ENCODE peak calls at places on chromosomes 4 and X, in ten cellular contexts. One of them, this sample, is unnamed.
A peak's percentile ranks its signal among the peaks of the same experiment; 100 is the strongest.

GRCh38 chr4:27084685-27085356 is 224.2 kb downstream of the STIM2 start:
- DNase-seq in left lung: peak; percentile 81
- DNase-seq in aorta: peak; percentile 80
- DNase-seq in fibroblast of lung: peak; percentile 26
- DNase-seq in breast epithelium: no peak
- DNase-seq in SJSA1: no peak
- DNase-seq in stomach: peak; percentile 53
- DNase-seq in transverse colon: peak; percentile 13
- DNase-seq in CD8-positive, alpha-beta T cell: no peak
- DNase-seq in brain microvascular endothelial cell: peak; percentile 9
- DNase-seq in this sample: peak; percentile 51

GRCh38 chr4:38669233-38669632 is 5.2 kb downstream of the KLF3 start:
- DNase-seq in fibroblast of lung: no peak
- DNase-seq in left lung: no peak
- DNase-seq in SJSA1: no peak
- DNase-seq in transverse colon: no peak
- DNase-seq in CD8-positive, alpha-beta T cell: no peak
- DNase-seq in aorta: no peak
- DNase-seq in brain microvascular endothelial cell: peak; percentile 77
- DNase-seq in breast epithelium: no peak
- DNase-seq in stomach: no peak
- DNase-seq in this sample: no peak

GRCh38 chr4:17613761-17614415 is 553 bp upstream of the MED28 start:
- DNase-seq in aorta: no peak
- DNase-seq in brain microvascular endothelial cell: peak; percentile 64
- DNase-seq in left lung: no peak
- DNase-seq in CD8-positive, alpha-beta T cell: no peak
- DNase-seq in fibroblast of lung: peak; percentile 72
- DNase-seq in breast epithelium: no peak
- DNase-seq in stomach: no peak
- DNase-seq in SJSA1: peak; percentile 78
- DNase-seq in transverse colon: no peak
- DNase-seq in this sample: no peak

GRCh38 chr4:144547678-144548298 is 98.2 kb upstream of the HHIP start:
- DNase-seq in brain microvascular endothelial cell: no peak
- DNase-seq in aorta: no peak
- DNase-seq in fibroblast of lung: no peak
- DNase-seq in transverse colon: no peak
- DNase-seq in breast epithelium: no peak
- DNase-seq in left lung: no peak
- DNase-seq in SJSA1: no peak
- DNase-seq in stomach: no peak
- DNase-seq in CD8-positive, alpha-beta T cell: no peak
- DNase-seq in this sample: no peak

GRCh38 chr4:88792821-88793220 is 95.2 kb upstream of the NAP1L5 start:
- DNase-seq in fibroblast of lung: no peak
- DNase-seq in CD8-positive, alpha-beta T cell: no peak
- DNase-seq in stomach: no peak
- DNase-seq in aorta: no peak
- DNase-seq in SJSA1: no peak
- DNase-seq in breast epithelium: no peak
- DNase-seq in transverse colon: no peak
- DNase-seq in left lung: no peak
- DNase-seq in brain microvascular endothelial cell: peak; percentile 36
- DNase-seq in this sample: no peak

GRCh38 chr4:43331226-43332078 is 438.9 kb downstream of the GRXCR1 start:
- DNase-seq in transverse colon: no peak
- DNase-seq in aorta: no peak
- DNase-seq in left lung: no peak
- DNase-seq in SJSA1: no peak
- DNase-seq in brain microvascular endothelial cell: peak; percentile 7
- DNase-seq in CD8-positive, alpha-beta T cell: no peak
- DNase-seq in stomach: no peak
- DNase-seq in fibroblast of lung: peak; percentile 68
- DNase-seq in breast epithelium: no peak
- DNase-seq in this sample: no peak

GRCh38 chr4:72971572-72971971 is 97.9 kb downstream of the COX18 start:
- DNase-seq in breast epithelium: no peak
- DNase-seq in transverse colon: no peak
- DNase-seq in left lung: no peak
- DNase-seq in aorta: no peak
- DNase-seq in CD8-positive, alpha-beta T cell: no peak
- DNase-seq in fibroblast of lung: peak; percentile 54
- DNase-seq in brain microvascular endothelial cell: peak; percentile 95
- DNase-seq in SJSA1: peak; percentile 79
- DNase-seq in stomach: no peak
- DNase-seq in this sample: no peak

GRCh38 chr4:659851-660250 is 14.2 kb downstream of the ATP5ME start:
- DNase-seq in breast epithelium: no peak
- DNase-seq in SJSA1: no peak
- DNase-seq in brain microvascular endothelial cell: no peak
- DNase-seq in transverse colon: no peak
- DNase-seq in fibroblast of lung: no peak
- DNase-seq in left lung: no peak
- DNase-seq in aorta: no peak
- DNase-seq in stomach: no peak
- DNase-seq in CD8-positive, alpha-beta T cell: no peak
- DNase-seq in this sample: no peak

GRCh38 chr4:128601992-128602695 is 207.4 kb upstream of the JADE1 start:
- DNase-seq in CD8-positive, alpha-beta T cell: no peak
- DNase-seq in breast epithelium: no peak
- DNase-seq in left lung: no peak
- DNase-seq in aorta: no peak
- DNase-seq in stomach: no peak
- DNase-seq in fibroblast of lung: peak; percentile 56
- DNase-seq in transverse colon: no peak
- DNase-seq in SJSA1: peak; percentile 59
- DNase-seq in brain microvascular endothelial cell: peak; percentile 68
- DNase-seq in this sample: no peak

GRCh38 chr4:5478116-5478515 is 230.2 kb downstream of the EVC2 start:
- DNase-seq in CD8-positive, alpha-beta T cell: no peak
- DNase-seq in aorta: no peak
- DNase-seq in SJSA1: no peak
- DNase-seq in brain microvascular endothelial cell: no peak
- DNase-seq in left lung: no peak
- DNase-seq in breast epithelium: no peak
- DNase-seq in fibroblast of lung: no peak
- DNase-seq in stomach: no peak
- DNase-seq in transverse colon: no peak
- DNase-seq in this sample: no peak

GRCh38 chr4:101792056-101792575 is 1.6 kb downstream of the BANK1 start:
- DNase-seq in SJSA1: no peak
- DNase-seq in brain microvascular endothelial cell: no peak
- DNase-seq in CD8-positive, alpha-beta T cell: no peak
- DNase-seq in fibroblast of lung: no peak
- DNase-seq in left lung: no peak
- DNase-seq in transverse colon: no peak
- DNase-seq in stomach: no peak
- DNase-seq in aorta: no peak
- DNase-seq in breast epithelium: no peak
- DNase-seq in this sample: no peak

GRCh38 chrX:134026732-134027311 is 41.4 kb upstream of the GPC3 start:
- DNase-seq in CD8-positive, alpha-beta T cell: peak; percentile 0
- DNase-seq in SJSA1: peak; percentile 30
- DNase-seq in fibroblast of lung: peak; percentile 53
- DNase-seq in aorta: no peak
- DNase-seq in left lung: no peak
- DNase-seq in stomach: peak; percentile 34
- DNase-seq in brain microvascular endothelial cell: peak; percentile 11
- DNase-seq in breast epithelium: no peak
- DNase-seq in transverse colon: peak; percentile 34
- DNase-seq in this sample: no peak

GRCh38 chrX:40465735-40466551 is 114.8 kb upstream of the ATP6AP2 start:
- DNase-seq in SJSA1: no peak
- DNase-seq in brain microvascular endothelial cell: no peak
- DNase-seq in stomach: no peak
- DNase-seq in CD8-positive, alpha-beta T cell: no peak
- DNase-seq in fibroblast of lung: no peak
- DNase-seq in aorta: no peak
- DNase-seq in transverse colon: no peak
- DNase-seq in breast epithelium: no peak
- DNase-seq in left lung: no peak
- DNase-seq in this sample: no peak

GRCh38 chrX:155871934-155872333 is 9.2 kb upstream of the VAMP7 start:
- DNase-seq in left lung: no peak
- DNase-seq in breast epithelium: no peak
- DNase-seq in brain microvascular endothelial cell: no peak
- DNase-seq in CD8-positive, alpha-beta T cell: no peak
- DNase-seq in SJSA1: no peak
- DNase-seq in transverse colon: no peak
- DNase-seq in aorta: no peak
- DNase-seq in stomach: no peak
- DNase-seq in fibroblast of lung: no peak
- DNase-seq in this sample: no peak

DNA sequence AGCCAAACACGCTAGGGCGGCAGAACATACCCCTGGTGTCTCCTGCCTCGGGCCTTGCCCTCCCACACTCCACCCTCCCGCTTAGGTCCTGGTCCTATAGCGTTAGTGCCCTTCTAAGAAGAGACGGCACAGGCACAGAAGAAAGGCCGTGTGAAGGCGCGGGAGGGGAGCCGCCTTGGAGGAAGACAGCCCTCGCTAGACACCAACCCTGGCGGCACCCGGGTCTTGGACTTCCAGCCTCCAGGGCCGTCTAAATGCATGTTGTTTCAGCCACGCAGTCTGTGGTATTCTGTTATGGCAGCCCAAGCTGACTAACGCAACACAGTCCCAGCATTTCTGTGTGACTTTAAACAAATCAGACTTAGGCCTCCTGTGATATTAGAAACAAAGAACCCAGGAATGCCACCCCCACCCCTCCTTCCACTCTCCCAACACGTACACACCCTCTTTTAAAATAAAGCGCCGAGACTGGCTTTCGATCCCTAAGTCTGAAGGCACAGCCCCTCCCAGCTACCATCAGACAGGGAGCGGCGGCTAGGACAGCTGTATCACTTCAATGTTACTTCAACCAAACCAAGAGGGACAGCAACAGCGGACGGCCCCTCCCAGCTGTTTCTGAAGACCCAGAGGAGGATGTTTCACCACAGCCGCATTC is 128.0 kb downstream of the AFAP1 start:
- DNase-seq in SJSA1: peak; percentile 94
- DNase-seq in left lung: no peak
- DNase-seq in stomach: peak; percentile 50
- DNase-seq in fibroblast of lung: peak; percentile 95
- DNase-seq in brain microvascular endothelial cell: no peak
- DNase-seq in aorta: no peak
- DNase-seq in transverse colon: peak; percentile 57
- DNase-seq in breast epithelium: no peak
- DNase-seq in CD8-positive, alpha-beta T cell: no peak
- DNase-seq in this sample: no peak
- H3K27ac ChIP-seq in SJSA1: peak overlapping the region; percentile 91
- H3K27ac ChIP-seq in left lung: no peak overlapping the region
- H3K27ac ChIP-seq in stomach: peak overlapping the region; percentile 80
- H3K27ac ChIP-seq in fibroblast of lung: peak overlapping the region; percentile 65
- H3K27ac ChIP-seq in brain microvascular endothelial cell: peak overlapping the region; percentile 11
- H3K27ac ChIP-seq in aorta: no peak overlapping the region
- H3K27ac ChIP-seq in transverse colon: peak overlapping the region; percentile 72
- H3K27ac ChIP-seq in breast epithelium: peak overlapping the region; percentile 51
- H3K27ac ChIP-seq in CD8-positive, alpha-beta T cell: no peak overlapping the region
- H3K27ac ChIP-seq in this sample: no peak overlapping the region

GRCh38 chr4:185567828-185568442 is 32.6 kb upstream of the PDLIM3 start:
- DNase-seq in CD8-positive, alpha-beta T cell: no peak
- DNase-seq in breast epithelium: peak; percentile 93
- DNase-seq in transverse colon: peak; percentile 44
- DNase-seq in aorta: peak; percentile 90
- DNase-seq in SJSA1: no peak
- DNase-seq in brain microvascular endothelial cell: peak; percentile 45
- DNase-seq in fibroblast of lung: peak; percentile 91
- DNase-seq in stomach: no peak
- DNase-seq in left lung: no peak
- DNase-seq in this sample: peak; percentile 72
- H3K27ac ChIP-seq in CD8-positive, alpha-beta T cell: no peak overlapping the region
- H3K27ac ChIP-seq in breast epithelium: peak overlapping the region; percentile 83
- H3K27ac ChIP-seq in transverse colon: peak overlapping the region; percentile 86
- H3K27ac ChIP-seq in aorta: peak overlapping the region; percentile 90
- H3K27ac ChIP-seq in SJSA1: no peak overlapping the region
- H3K27ac ChIP-seq in brain microvascular endothelial cell: peak overlapping the region; percentile 89
- H3K27ac ChIP-seq in fibroblast of lung: peak overlapping the region; percentile 92
- H3K27ac ChIP-seq in stomach: peak overlapping the region; percentile 76
- H3K27ac ChIP-seq in left lung: peak overlapping the region; percentile 76
- H3K27ac ChIP-seq in this sample: peak overlapping the region; percentile 93

GRCh38 chrX:130771230-130771629 is 131.8 kb downstream of the ENOX2 start:
- DNase-seq in aorta: no peak
- DNase-seq in stomach: no peak
- DNase-seq in breast epithelium: no peak
- DNase-seq in brain microvascular endothelial cell: no peak
- DNase-seq in fibroblast of lung: no peak
- DNase-seq in SJSA1: no peak
- DNase-seq in transverse colon: no peak
- DNase-seq in left lung: no peak
- DNase-seq in CD8-positive, alpha-beta T cell: no peak
- DNase-seq in this sample: no peak
- H3K27ac ChIP-seq in aorta: no peak overlapping the region
- H3K27ac ChIP-seq in stomach: no peak overlapping the region
- H3K27ac ChIP-seq in breast epithelium: no peak overlapping the region
- H3K27ac ChIP-seq in brain microvascular endothelial cell: no peak overlapping the region
- H3K27ac ChIP-seq in fibroblast of lung: peak overlapping the region; percentile 28
- H3K27ac ChIP-seq in SJSA1: no peak overlapping the region
- H3K27ac ChIP-seq in transverse colon: no peak overlapping the region
- H3K27ac ChIP-seq in left lung: no peak overlapping the region
- H3K27ac ChIP-seq in CD8-positive, alpha-beta T cell: no peak overlapping the region
- H3K27ac ChIP-seq in this sample: no peak overlapping the region

GRCh38 chr4:7395635-7396034 is 39.1 kb downstream of the PSAPL1 start:
- DNase-seq in transverse colon: no peak
- DNase-seq in stomach: peak; percentile 5
- DNase-seq in CD8-positive, alpha-beta T cell: no peak
- DNase-seq in brain microvascular endothelial cell: no peak
- DNase-seq in fibroblast of lung: no peak
- DNase-seq in aorta: peak; percentile 55
- DNase-seq in breast epithelium: peak; percentile 24
- DNase-seq in left lung: peak; percentile 30
- DNase-seq in SJSA1: no peak
- DNase-seq in this sample: no peak

GRCh38 chr4:7398788-7399432 is 35.8 kb downstream of the PSAPL1 start:
- DNase-seq in breast epithelium: peak; percentile 22
- DNase-seq in fibroblast of lung: no peak
- DNase-seq in aorta: peak; percentile 52
- DNase-seq in CD8-positive, alpha-beta T cell: no peak
- DNase-seq in SJSA1: no peak
- DNase-seq in left lung: no peak
- DNase-seq in stomach: peak; percentile 13
- DNase-seq in brain microvascular endothelial cell: no peak
- DNase-seq in transverse colon: no peak
- DNase-seq in this sample: no peak

GRCh38 chr4:7398104-7398423 is 36.7 kb downstream of the PSAPL1 start:
- DNase-seq in breast epithelium: peak; percentile 47
- DNase-seq in brain microvascular endothelial cell: peak; percentile 9
- DNase-seq in fibroblast of lung: peak; percentile 19
- DNase-seq in CD8-positive, alpha-beta T cell: no peak
- DNase-seq in transverse colon: peak; percentile 18
- DNase-seq in stomach: no peak
- DNase-seq in left lung: peak; percentile 80
- DNase-seq in aorta: no peak
- DNase-seq in SJSA1: no peak
- DNase-seq in this sample: no peak

GRCh38 chr4:7396186-7396585 is 38.5 kb downstream of the PSAPL1 start:
- DNase-seq in aorta: no peak
- DNase-seq in transverse colon: no peak
- DNase-seq in stomach: no peak
- DNase-seq in breast epithelium: no peak
- DNase-seq in CD8-positive, alpha-beta T cell: no peak
- DNase-seq in left lung: no peak
- DNase-seq in fibroblast of lung: no peak
- DNase-seq in brain microvascular endothelial cell: no peak
- DNase-seq in SJSA1: no peak
- DNase-seq in this sample: no peak

GRCh38 chr4:7397206-7398103 is 37.3 kb downstream of the PSAPL1 start:
- DNase-seq in transverse colon: no peak
- DNase-seq in breast epithelium: peak; percentile 33
- DNase-seq in stomach: no peak
- DNase-seq in aorta: peak; percentile 51
- DNase-seq in CD8-positive, alpha-beta T cell: no peak
- DNase-seq in brain microvascular endothelial cell: no peak
- DNase-seq in fibroblast of lung: no peak
- DNase-seq in left lung: no peak
- DNase-seq in SJSA1: no peak
- DNase-seq in this sample: no peak
- H3K27ac ChIP-seq in transverse colon: no peak overlapping the region
- H3K27ac ChIP-seq in breast epithelium: peak overlapping the region; percentile 75
- H3K27ac ChIP-seq in stomach: no peak overlapping the region
- H3K27ac ChIP-seq in aorta: no peak overlapping the region
- H3K27ac ChIP-seq in CD8-positive, alpha-beta T cell: no peak overlapping the region
- H3K27ac ChIP-seq in brain microvascular endothelial cell: no peak overlapping the region
- H3K27ac ChIP-seq in fibroblast of lung: no peak overlapping the region
- H3K27ac ChIP-seq in left lung: no peak overlapping the region
- H3K27ac ChIP-seq in SJSA1: no peak overlapping the region
- H3K27ac ChIP-seq in this sample: no peak overlapping the region

This sample was measured in caudate nucleus.